ENCODE peak calls at places on chromosomes 2 and 18, in five cellular contexts. S is fibroblast of the aortic adventitia, H is dorsolateral prefrontal cortex, N is ovary, W is astrocyte of the spinal cord. K is an unnamed sample.

GRCh38 chr2:62423883-62424458 is 82.0 kb downstream of the TMEM17 start:
- DNase-seq in S (peak; percentile 17), H (peak; percentile 42), W (no peak), N (no peak), K (no peak)

GRCh38 chr2:71612581-71613520 is 159.5 kb downstream of the DYSF start:
- DNase-seq in W (no peak), S (no peak), H (no peak), N (peak; percentile 13), K (no peak)

GRCh38 chr18:71471963-71472725 is 1072.0 kb downstream of the CBLN2 start:
- DNase-seq in H (no peak), W (no peak), N (no peak), S (no peak), K (no peak)

GRCh38 chr2:73284296-73285161 is at the start of gene FBXO41:
- DNase-seq in W (no peak), S (no peak), H (no peak), N (peak; percentile 45), K (peak; percentile 18)

GRCh38 chr2:172128484-172128883 is 25.8 kb upstream of the DLX2 start:
- DNase-seq in W (no peak), S (peak; percentile 11), H (no peak), N (no peak), K (no peak)

GRCh38 chr18:24840640-24841039 is 380.2 kb downstream of the HRH4 start:
- DNase-seq in S (no peak), N (no peak), H (no peak), W (no peak), K (no peak)

GRCh38 chr2:29700560-29700959 is 220.8 kb downstream of the ALK start:
- DNase-seq in N (no peak), S (peak; percentile 12), H (no peak), W (peak; percentile 48), K (no peak)

GRCh38 chr2:221106241-221106640 is 465.9 kb downstream of the EPHA4 start:
- DNase-seq in S (no peak), W (no peak), H (no peak), N (no peak), K (no peak)

GRCh38 chr2:220165401-220165800 is 538.0 kb downstream of the SLC4A3 start:
- DNase-seq in S (no peak), W (no peak), N (no peak), H (no peak), K (no peak)

GRCh38 chr2:215396595-215397313 is 39.1 kb downstream of the FN1 start:
- DNase-seq in S (peak; percentile 90), H (no peak), W (no peak), N (no peak), K (peak; percentile 93)

GRCh38 chr2:19944205-19944845 is 42.5 kb upstream of the TTC32 start:
- DNase-seq in N (no peak), S (no peak), H (no peak), W (no peak), K (no peak)

GRCh38 chr2:172101707-172102158 is 967 bp downstream of the DLX2 start:
- DNase-seq in W (no peak), S (no peak), N (no peak), H (no peak), K (no peak)

GRCh38 chr2:190762569-190762968 is 113.7 kb downstream of the NAB1 start:
- DNase-seq in N (no peak), H (no peak), W (no peak), S (no peak), K (no peak)

GRCh38 chr2:59150430-59150829 is 909.3 kb upstream of the FANCL start:
- DNase-seq in N (no peak), W (no peak), S (no peak), H (no peak), K (peak; percentile 11)

DNA sequence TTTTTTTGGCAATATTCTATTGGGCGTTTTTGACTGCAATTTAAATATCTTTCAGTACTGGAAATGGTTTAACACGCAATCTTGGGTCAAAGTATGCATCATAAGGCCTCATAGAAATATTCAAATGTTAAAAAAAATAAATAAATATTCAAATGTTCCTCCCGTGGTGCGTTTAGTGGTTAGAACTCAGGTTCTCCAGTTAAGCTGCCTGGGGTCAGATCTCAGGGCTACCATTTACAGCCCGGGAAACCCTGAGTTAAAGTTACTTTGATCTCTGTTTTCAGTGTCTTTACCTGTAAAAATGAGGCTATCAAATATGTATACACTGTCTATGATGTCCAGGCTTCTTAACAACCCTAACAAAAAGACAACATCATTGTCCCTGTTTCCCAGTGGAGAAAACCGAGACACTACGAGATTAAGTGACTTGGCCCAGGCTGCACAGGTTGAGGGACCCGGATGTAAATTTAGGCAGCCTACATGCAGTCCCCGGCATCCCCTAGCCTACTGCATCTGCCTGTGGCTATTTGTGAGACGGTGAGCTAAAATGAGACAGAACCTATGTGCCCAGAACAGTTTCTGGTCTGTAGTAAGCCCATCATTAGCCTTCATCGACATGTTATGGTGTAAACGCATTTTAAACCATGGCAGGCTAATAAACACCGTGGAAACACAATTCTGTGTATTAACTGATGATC is 1.7 kb downstream of the FHL2 start:
- DNase-seq in W (no peak), S (peak; percentile 65), H (no peak), N (no peak), K (peak; percentile 49)
- H3K4me3 ChIP-seq in W (peak overlapping the region; percentile 100), S (peak overlapping the region; percentile 99), H (peak overlapping the region; percentile 74), N (peak overlapping the region; percentile 98), K (peak overlapping the region; percentile 100)

GRCh38 chr2:23007836-23008235 is 377.1 kb upstream of the KLHL29 start:
- DNase-seq in S (no peak), W (no peak), N (no peak), H (no peak), K (no peak)
- TF ChIP-seq CTCF in S (no peak), W (no peak), N (no peak), H (no peak), K (no peak)

GRCh38 chr18:2050016-2050415 is 521.3 kb downstream of the METTL4 start:
- DNase-seq in S (peak; percentile 6), W (peak; percentile 53), N (no peak), H (no peak), K (no peak)
- H3K4me3 ChIP-seq in S (no peak overlapping the region), W (no peak overlapping the region), N (no peak overlapping the region), H (no peak overlapping the region), K (no peak overlapping the region)

GRCh38 chr2:188319845-188320244 is 28.2 kb downstream of the GULP1 start:
- DNase-seq in H (no peak), N (no peak), S (no peak), W (no peak), K (no peak)
- TF ChIP-seq CTCF in H (no peak), N (no peak), S (no peak), W (no peak), K (no peak)

DNA sequence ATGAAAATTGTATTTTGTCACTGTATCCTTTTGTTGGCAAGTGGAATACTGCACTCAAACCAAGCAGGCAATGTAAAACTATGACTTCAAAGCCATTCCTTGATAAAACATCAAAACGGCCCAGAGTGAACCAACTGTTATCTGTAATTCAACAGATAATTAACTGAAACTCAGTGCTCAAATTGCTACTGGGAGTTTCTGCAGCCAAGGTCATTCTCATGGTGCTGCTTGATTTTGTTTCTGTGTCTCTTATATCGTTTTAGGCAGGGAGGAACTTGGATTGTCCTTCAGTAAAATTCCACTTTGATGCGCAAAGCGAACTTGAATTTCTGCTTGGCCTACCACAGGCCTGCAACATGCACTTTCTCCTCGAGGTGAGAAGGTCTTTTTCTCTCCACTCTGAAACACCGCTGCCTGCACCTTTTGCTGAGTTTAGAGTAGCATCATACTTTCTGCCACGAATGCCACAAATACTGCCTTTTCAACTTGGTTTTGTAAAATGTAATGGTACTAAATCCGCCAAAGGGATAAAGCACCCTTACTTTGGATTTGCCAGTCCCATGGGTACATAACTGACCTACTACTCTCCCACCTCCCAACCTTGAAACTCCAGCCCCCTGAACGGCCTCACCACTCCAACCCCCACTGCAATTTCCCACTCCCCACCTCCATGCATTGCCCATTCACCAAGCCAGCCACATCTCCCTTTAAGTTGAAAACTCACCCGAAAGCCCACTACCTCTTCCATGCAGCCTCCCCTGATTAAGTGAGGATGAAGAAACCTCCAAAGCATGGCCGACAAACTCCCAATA is 204.7 kb downstream of the TGIF1 start:
- DNase-seq in N (no peak), H (no peak), S (no peak), W (no peak), K (no peak)
- H3K4me3 ChIP-seq in N (no peak overlapping the region), H (no peak overlapping the region), S (no peak overlapping the region), W (no peak overlapping the region), K (no peak overlapping the region)

GRCh38 chr18:59767732-59768131 is 70.5 kb upstream of the CCBE1 start:
- DNase-seq in H (no peak), S (peak; percentile 79), N (no peak), W (peak; percentile 16), K (no peak)
- TF ChIP-seq CTCF in H (no peak), S (no peak), N (no peak), W (no peak), K (no peak)

DNA sequence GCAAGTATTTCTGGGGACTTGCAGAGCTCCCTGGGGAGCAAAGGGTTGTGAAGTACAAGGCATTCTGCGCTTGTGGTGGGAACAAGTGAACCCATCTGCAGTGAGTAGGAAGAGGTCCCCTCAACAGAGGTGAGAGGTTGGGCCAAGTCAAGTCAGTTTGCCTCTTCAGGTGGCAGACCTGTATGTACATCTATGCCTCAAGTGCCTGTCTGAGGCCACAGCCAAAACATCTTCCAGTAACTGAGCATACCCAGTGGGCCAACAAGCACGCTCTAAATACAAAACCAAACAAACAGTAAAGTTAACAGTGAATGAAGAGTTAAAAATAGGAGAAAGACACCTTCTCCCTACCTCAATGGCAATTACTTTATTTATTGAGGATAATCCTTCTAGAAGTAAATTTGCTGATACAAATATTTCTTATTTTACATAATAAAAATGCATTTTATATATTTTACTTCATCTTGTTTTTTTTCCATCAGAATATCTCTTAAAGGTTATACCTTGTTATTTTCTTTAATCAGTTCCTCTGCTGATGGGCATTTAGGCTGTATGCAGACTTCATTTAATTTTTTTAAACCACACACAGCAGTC is 2.5 kb downstream of the GYPC start:
- DNase-seq in W (no peak), H (no peak), N (no peak), S (no peak), K (no peak)
- H3K4me3 ChIP-seq in W (no peak overlapping the region), H (peak overlapping the region; percentile 75), N (no peak overlapping the region), S (peak overlapping the region; percentile 31), K (peak overlapping the region; percentile 0)

GRCh38 chr18:12394428-12394827 is 13.3 kb upstream of the PRELID3A start:
- DNase-seq in H (no peak), N (no peak), W (no peak), S (no peak), K (no peak)
- TF ChIP-seq CTCF in H (peak; percentile 32), N (no peak), W (peak; percentile 46), S (peak; percentile 36), K (peak; percentile 55)

GRCh38 chr2:237863659-237864029 is 4.2 kb downstream of the RAMP1 start:
- DNase-seq in N (no peak), W (no peak), H (no peak), S (no peak), K (no peak)

GRCh38 chr2:237863102-237863511 is 3.7 kb downstream of the RAMP1 start:
- DNase-seq in S (no peak), N (no peak), H (no peak), W (no peak), K (no peak)

GRCh38 chr2:237861875-237862527 is 2.6 kb downstream of the RAMP1 start:
- DNase-seq in H (no peak), S (no peak), N (no peak), W (no peak), K (no peak)

GRCh38 chr2:237864030-237864931 is 4.9 kb downstream of the RAMP1 start:
- DNase-seq in W (no peak), H (no peak), N (no peak), S (no peak), K (no peak)

GRCh38 chr2:237862528-237862895 is 3.1 kb downstream of the RAMP1 start:
- DNase-seq in N (no peak), S (no peak), W (no peak), H (no peak), K (no peak)
- H3K4me3 ChIP-seq in N (no peak overlapping the region), S (no peak overlapping the region), W (no peak overlapping the region), H (peak overlapping the region; percentile 6), K (no peak overlapping the region)

K was measured in fibroblast of villous mesenchyme.